ENCODE peak calls at places on chromosome 9, in eight cellular contexts. U, E, L, N, P, X, S and J are unnamed samples.

GRCh38 chr9:69542942-69543704 is 129.0 kb downstream of the APBA1 start:
- DNase-seq in U (no peak), E (peak), L (peak), N (no peak), P (no peak), X (no peak), S (no peak), J (no peak)

GRCh38 chr9:110048473-110048975 is 159.4 kb downstream of the C9orf152 start:
- DNase-seq in U (peak), E (peak), L (peak), N (peak), P (peak), X (peak), S (peak), J (peak)

GRCh38 chr9:109717342-109717741 is 62.7 kb upstream of the PALM2AKAP2 start:
- DNase-seq in U (no peak), E (no peak), L (no peak), N (no peak), P (no peak), X (no peak), S (no peak), J (no peak)

GRCh38 chr9:34638138-34638445 is 505 bp upstream of the SIGMAR1 start:
- DNase-seq in U (no peak), E (no peak), L (no peak), N (no peak), P (no peak), X (no peak), S (no peak), J (no peak)

GRCh38 chr9:101480386-101480785 is 44.8 kb upstream of the ALDOB start:
- DNase-seq in U (no peak), E (no peak), L (peak), N (no peak), P (no peak), X (no peak), S (no peak), J (no peak)

GRCh38 chr9:136008693-136008997 is 47.5 kb upstream of the UBAC1 start:
- DNase-seq in U (peak), E (no peak), L (no peak), N (no peak), P (no peak), X (no peak), S (no peak), J (no peak)

GRCh38 chr9:113558632-113559502 is 95.3 kb downstream of the RGS3 start:
- DNase-seq in U (peak), E (peak), L (no peak), N (peak), P (no peak), X (peak), S (no peak), J (peak)

GRCh38 chr9:120873512-120873911 is 3.5 kb downstream of the PHF19 start:
- DNase-seq in U (no peak), E (no peak), L (no peak), N (no peak), P (no peak), X (no peak), S (no peak), J (no peak)

GRCh38 chr9:129712595-129713524 is 40.0 kb downstream of the PTGES start:
- DNase-seq in U (peak), E (peak), L (no peak), N (peak), P (no peak), X (no peak), S (no peak), J (peak)

GRCh38 chr9:133258061-133259015 is 16.7 kb downstream of the ABO start:
- DNase-seq in U (no peak), E (no peak), L (no peak), N (no peak), P (no peak), X (no peak), S (no peak), J (no peak)

GRCh38 chr9:129650680-129651235 is 8.8 kb upstream of the ASB6 start:
- DNase-seq in U (no peak), E (peak), L (no peak), N (peak), P (no peak), X (no peak), S (no peak), J (peak)

GRCh38 chr9:134089972-134090371 is 22.1 kb upstream of the BRD3 start:
- DNase-seq in U (no peak), E (no peak), L (no peak), N (no peak), P (no peak), X (no peak), S (no peak), J (no peak)

GRCh38 chr9:675697-676370 is 165.7 kb upstream of the DMRT1 start:
- DNase-seq in U (no peak), E (no peak), L (no peak), N (no peak), P (no peak), X (no peak), S (no peak), J (no peak)

GRCh38 chr9:120579139-120579749 is 723 bp downstream of the CDK5RAP2 start:
- DNase-seq in U (no peak), E (peak), L (peak), N (no peak), P (no peak), X (no peak), S (no peak), J (peak)

GRCh38 chr9:136147038-136147889 is 28.6 kb upstream of the TMEM250 start:
- DNase-seq in U (peak), E (no peak), L (no peak), N (no peak), P (no peak), X (no peak), S (no peak), J (no peak)

GRCh38 chr9:84271887-84272556 is 68.5 kb downstream of the SLC28A3 start:
- DNase-seq in U (no peak), E (peak), L (no peak), N (peak), P (no peak), X (no peak), S (no peak), J (no peak)

GRCh38 chr9:137974746-137975526 is 97.4 kb downstream of the CACNA1B start:
- DNase-seq in U (no peak), E (no peak), L (no peak), N (no peak), P (no peak), X (no peak), S (no peak), J (no peak)

GRCh38 chr9:19631181-19631580 is 157.7 kb downstream of the SLC24A2 start:
- DNase-seq in U (no peak), E (no peak), L (no peak), N (no peak), P (no peak), X (no peak), S (no peak), J (no peak)

GRCh38 chr9:24132244-24132643 is 306.2 kb upstream of the ELAVL2 start:
- DNase-seq in U (no peak), E (no peak), L (no peak), N (no peak), P (no peak), X (no peak), S (no peak), J (no peak)

GRCh38 chr9:131278421-131279111 is 2.3 kb upstream of the FAM78A start:
- DNase-seq in U (peak), E (no peak), L (no peak), N (no peak), P (no peak), X (no peak), S (no peak), J (no peak)

GRCh38 chr9:70564464-70565190 is 150.2 kb upstream of the KLF9 start:
- DNase-seq in U (no peak), E (no peak), L (peak), N (no peak), P (no peak), X (no peak), S (no peak), J (no peak)

GRCh38 chr9:95425910-95426551 is 90.7 kb downstream of the PTCH1 start:
- DNase-seq in U (no peak), E (peak), L (peak), N (no peak), P (no peak), X (no peak), S (no peak), J (no peak)

GRCh38 chr9:116555102-116555501 is 132.0 kb upstream of the TRIM32 start:
- DNase-seq in U (peak), E (no peak), L (no peak), N (no peak), P (no peak), X (no peak), S (no peak), J (no peak)

GRCh38 chr9:629136-629535 is 212.4 kb upstream of the DMRT1 start:
- DNase-seq in U (no peak), E (no peak), L (no peak), N (no peak), P (no peak), X (no peak), S (no peak), J (no peak)

GRCh38 chr9:15430920-15431844 is 8.5 kb downstream of the SNAPC3 start:
- DNase-seq in U (peak), E (no peak), L (peak), N (no peak), P (no peak), X (no peak), S (no peak), J (no peak)

GRCh38 chr9:70556736-70557135 is 142.3 kb upstream of the KLF9 start:
- DNase-seq in U (no peak), E (no peak), L (no peak), N (no peak), P (no peak), X (no peak), S (no peak), J (no peak)

GRCh38 chr9:90659626-90660364 is 17.2 kb upstream of the DIRAS2 start:
- DNase-seq in U (no peak), E (peak), L (no peak), N (peak), P (no peak), X (no peak), S (no peak), J (no peak)

GRCh38 chr9:37555786-37556185 is 20.4 kb downstream of the FBXO10 start:
- DNase-seq in U (no peak), E (peak), L (no peak), N (peak), P (no peak), X (no peak), S (no peak), J (peak)

GRCh38 chr9:91422832-91423711 is 560 bp downstream of the NFIL3 start:
- DNase-seq in U (peak), E (peak), L (peak), N (peak), P (no peak), X (peak), S (peak), J (peak)

GRCh38 chr9:97990259-97990658 is 7.1 kb downstream of the ANP32B start:
- DNase-seq in U (no peak), E (peak), L (no peak), N (peak), P (no peak), X (no peak), S (no peak), J (peak)

GRCh38 chr9:13705356-13705755 is 425.9 kb upstream of the MPDZ start:
- DNase-seq in U (no peak), E (peak), L (no peak), N (no peak), P (no peak), X (no peak), S (no peak), J (no peak)

GRCh38 chr9:134877541-134877940 is 3.1 kb upstream of the FCN2 start:
- DNase-seq in U (no peak), E (no peak), L (no peak), N (no peak), P (no peak), X (no peak), S (no peak), J (no peak)

GRCh38 chr9:81266674-81267073 is 422.7 kb downstream of the TLE1 start:
- DNase-seq in U (no peak), E (peak), L (no peak), N (peak), P (no peak), X (no peak), S (no peak), J (no peak)

GRCh38 chr9:19102181-19102630 is 498 bp downstream of the HAUS6 start:
- DNase-seq in U (peak), E (peak), L (peak), N (no peak), P (no peak), X (no peak), S (no peak), J (peak)

GRCh38 chr9:136285501-136286358 is 18.2 kb downstream of the CCDC187 start:
- DNase-seq in U (peak), E (no peak), L (no peak), N (no peak), P (no peak), X (no peak), S (no peak), J (no peak)

GRCh38 chr9:84773023-84773422 is 103.5 kb downstream of the NTRK2 start:
- DNase-seq in U (no peak), E (peak), L (no peak), N (peak), P (no peak), X (no peak), S (no peak), J (peak)